ENCODE peak calls at places on chromosomes 3 and 15, in nine cellular contexts. I is GM13977; Y is thyroid gland; N is heart left ventricle; Z is H4; B is CD4-positive, alpha-beta T cell; D is stimulated activated CD4-positive, alpha-beta T cell treated with anti-CD3 and anti-CD28 coated beads, Interleukin-12 subunit alpha, Interleukin-12 subunit beta, amount 100 ng/mL, for 4 hours; S is germinal center; H is activated CD8-positive, alpha-beta memory T cell treated with anti-CD3 and anti-CD28 coated beads for 48 hours. V is an unnamed sample.

GRCh38 chr15:78060232-78060631 is 17.3 kb downstream of the TBC1D2B start:
- DNase-seq in I (no peak), Y (no peak), N (no peak), Z (peak; percentile 75), B (no peak), D (no peak), S (no peak), H (no peak), V (no peak)

GRCh38 chr15:63044077-63044644 is 1.6 kb downstream of the TPM1 start:
- DNase-seq in I (peak; percentile 26), Y (no peak), N (no peak), Z (no peak), B (no peak), D (no peak), S (no peak), H (no peak), V (no peak)

GRCh38 chr15:60844431-60845174 is 365.7 kb upstream of the ICE2 start:
- DNase-seq in I (no peak), Y (no peak), N (no peak), Z (no peak), B (peak; percentile 51), D (no peak), S (no peak), H (no peak), V (peak; percentile 34)

GRCh38 chr3:53170325-53171108 is 9.5 kb downstream of the PRKCD start:
- DNase-seq in I (peak; percentile 69), Y (no peak), N (peak; percentile 47), Z (no peak), B (no peak), D (no peak), S (peak; percentile 70), H (no peak), V (no peak)

GRCh38 chr3:196920733-196921132 is 21.6 kb downstream of the NCBP2 start:
- DNase-seq in I (no peak), Y (no peak), N (no peak), Z (no peak), B (no peak), D (no peak), S (no peak), H (no peak), V (no peak)

GRCh38 chr15:60757831-60758570 is 279.1 kb upstream of the ICE2 start:
- DNase-seq in I (no peak), Y (peak; percentile 95), N (no peak), Z (peak; percentile 8), B (no peak), D (no peak), S (no peak), H (no peak), V (no peak)

GRCh38 chr3:21484323-21485154 is 266.5 kb downstream of the ZNF385D start:
- DNase-seq in I (peak; percentile 2), Y (peak; percentile 72), N (peak; percentile 46), Z (peak; percentile 1), B (no peak), D (no peak), S (no peak), H (no peak), V (no peak)

GRCh38 chr3:67937498-67938118 is 283.2 kb upstream of the SUCLG2 start:
- DNase-seq in I (no peak), Y (no peak), N (no peak), Z (no peak), B (no peak), D (no peak), S (no peak), H (no peak), V (no peak)

GRCh38 chr3:49553320-49553689 is 972 bp upstream of the BSN start:
- DNase-seq in I (no peak), Y (no peak), N (no peak), Z (no peak), B (no peak), D (no peak), S (no peak), H (no peak), V (no peak)

GRCh38 chr3:186979837-186980236 is 49.5 kb downstream of the ST6GAL1 start:
- DNase-seq in I (no peak), Y (no peak), N (no peak), Z (no peak), B (no peak), D (no peak), S (no peak), H (no peak), V (no peak)

GRCh38 chr15:33226559-33227181 is 32.2 kb upstream of the FMN1 start:
- DNase-seq in I (no peak), Y (peak; percentile 75), N (peak; percentile 47), Z (peak; percentile 76), B (peak; percentile 42), D (peak; percentile 33), S (peak; percentile 57), H (peak; percentile 2), V (peak; percentile 8)

GRCh38 chr3:31234143-31234542 is 298.6 kb upstream of the STT3B start:
- DNase-seq in I (no peak), Y (no peak), N (peak; percentile 20), Z (no peak), B (no peak), D (no peak), S (no peak), H (no peak), V (no peak)

GRCh38 chr15:62439543-62440016 is 274.5 kb upstream of the C2CD4B start:
- DNase-seq in I (no peak), Y (no peak), N (no peak), Z (no peak), B (no peak), D (no peak), S (no peak), H (no peak), V (no peak)

GRCh38 chr3:184240384-184241140 is 8.2 kb downstream of the ALG3 start:
- DNase-seq in I (no peak), Y (no peak), N (no peak), Z (no peak), B (no peak), D (no peak), S (no peak), H (no peak), V (no peak)

GRCh38 chr15:81235781-81236507 is 39.3 kb downstream of the IL16 start:
- DNase-seq in I (no peak), Y (no peak), N (no peak), Z (peak; percentile 96), B (no peak), D (no peak), S (no peak), H (no peak), V (no peak)

GRCh38 chr3:175818811-175819464 is 959.8 kb downstream of the NAALADL2 start:
- DNase-seq in I (no peak), Y (no peak), N (no peak), Z (no peak), B (no peak), D (no peak), S (no peak), H (no peak), V (no peak)

GRCh38 chr3:128469128-128469527 is 2.4 kb upstream of the DNAJB8 start:
- DNase-seq in I (no peak), Y (no peak), N (no peak), Z (no peak), B (no peak), D (no peak), S (no peak), H (no peak), V (no peak)

GRCh38 chr3:11661827-11662226 is 18.1 kb upstream of the VGLL4 start:
- DNase-seq in I (no peak), Y (no peak), N (no peak), Z (peak; percentile 42), B (no peak), D (no peak), S (no peak), H (no peak), V (no peak)

GRCh38 chr15:58608129-58608590 is 141.3 kb downstream of the ADAM10 start:
- DNase-seq in I (no peak), Y (no peak), N (no peak), Z (peak; percentile 39), B (no peak), D (no peak), S (no peak), H (no peak), V (no peak)

GRCh38 chr3:170867143-170867542 is 2.9 kb downstream of the RPL22L1 start:
- DNase-seq in I (no peak), Y (no peak), N (no peak), Z (no peak), B (no peak), D (no peak), S (peak; percentile 40), H (no peak), V (no peak)

GRCh38 chr15:59687831-59688230 is 1.3 kb downstream of the BNIP2 start:
- DNase-seq in I (peak; percentile 31), Y (no peak), N (no peak), Z (no peak), B (no peak), D (no peak), S (peak; percentile 47), H (no peak), V (no peak)

GRCh38 chr3:191087391-191087790 is 111.7 kb upstream of the OSTN start:
- DNase-seq in I (no peak), Y (no peak), N (no peak), Z (no peak), B (no peak), D (no peak), S (no peak), H (no peak), V (no peak)

GRCh38 chr15:90231028-90232017 is 2.4 kb downstream of the CIB1 start:
- DNase-seq in I (peak; percentile 77), Y (peak; percentile 13), N (no peak), Z (no peak), B (peak; percentile 80), D (peak; percentile 51), S (peak; percentile 75), H (peak; percentile 38), V (peak; percentile 40)

GRCh38 chr3:99861216-99861615 is 43.6 kb downstream of the CMSS1 start:
- DNase-seq in I (no peak), Y (no peak), N (no peak), Z (no peak), B (no peak), D (no peak), S (no peak), H (no peak), V (no peak)

GRCh38 chr3:111732248-111732879 is 126.7 kb upstream of the PHLDB2 start:
- DNase-seq in I (no peak), Y (no peak), N (no peak), Z (no peak), B (no peak), D (no peak), S (no peak), H (no peak), V (no peak)

GRCh38 chr3:73255609-73256029 is 194.2 kb downstream of the EBLN2 start:
- DNase-seq in I (no peak), Y (no peak), N (no peak), Z (peak; percentile 22), B (no peak), D (no peak), S (no peak), H (no peak), V (no peak)

V was measured in stimulated activated effector memory CD8-positive, alpha-beta T cell treated with anti-CD3 and anti-CD28 coated beads, Interleukin-12 subunit alpha, Interleukin-12 subunit beta, amount 100 ng/mL, for 72 hours.